ENCODE peak calls at places on chromosomes 4 and X, in seven cellular contexts. E, Q, B, F, G, L and J are unnamed samples.

GRCh38 chrX:120305531-120306145 is 5.6 kb downstream of the TMEM255A start:
- DNase-seq in E (no peak), Q (no peak), B (no peak), F (no peak), G (no peak), L (no peak), J (no peak)

GRCh38 chrX:7132335-7133035 is 15.0 kb upstream of the STS start:
- DNase-seq in E (no peak), Q (peak; percentile 87), B (peak; percentile 91), F (peak; percentile 56), G (no peak), L (peak; percentile 73), J (peak; percentile 48)

GRCh38 chrX:15158736-15159406 is 111.0 kb downstream of the ASB9 start:
- DNase-seq in E (no peak), Q (no peak), B (no peak), F (no peak), G (no peak), L (no peak), J (no peak)

GRCh38 chrX:104253567-104254441 is 929 bp downstream of the ESX1 start:
- DNase-seq in E (no peak), Q (no peak), B (no peak), F (no peak), G (no peak), L (no peak), J (no peak)

GRCh38 chr4:14022428-14022827 is 394.9 kb upstream of the BOD1L1 start:
- DNase-seq in E (no peak), Q (no peak), B (no peak), F (no peak), G (no peak), L (peak; percentile 50), J (no peak)

GRCh38 chr4:151133311-151133710 is 33.9 kb downstream of the RPS3A start:
- DNase-seq in E (no peak), Q (no peak), B (no peak), F (no peak), G (no peak), L (no peak), J (no peak)

GRCh38 chrX:13131511-13132137 is 87.2 kb upstream of the FAM9C start:
- DNase-seq in E (no peak), Q (no peak), B (no peak), F (no peak), G (no peak), L (no peak), J (no peak)

GRCh38 chr4:80507507-80507906 is 172.0 kb downstream of the CFAP299 start:
- DNase-seq in E (no peak), Q (no peak), B (no peak), F (no peak), G (no peak), L (no peak), J (no peak)

GRCh38 chrX:147899715-147900114 is 12.0 kb upstream of the FMR1 start:
- DNase-seq in E (no peak), Q (no peak), B (no peak), F (no peak), G (no peak), L (no peak), J (no peak)

GRCh38 chr4:99248714-99249113 is 29.7 kb upstream of the ADH6 start:
- DNase-seq in E (no peak), Q (no peak), B (no peak), F (no peak), G (no peak), L (peak; percentile 50), J (no peak)

GRCh38 chr4:34953145-34953799 is 1291.0 kb downstream of the ARAP2 start:
- DNase-seq in E (no peak), Q (no peak), B (no peak), F (peak; percentile 65), G (no peak), L (no peak), J (no peak)

GRCh38 chr4:167622481-167623240 is 388.4 kb upstream of the SPOCK3 start:
- DNase-seq in E (no peak), Q (peak; percentile 50), B (peak; percentile 19), F (peak; percentile 46), G (no peak), L (peak; percentile 19), J (peak; percentile 56)

GRCh38 chrX:13024911-13025454 is 19.4 kb downstream of the FAM9C start:
- DNase-seq in E (no peak), Q (no peak), B (no peak), F (no peak), G (no peak), L (no peak), J (no peak)

GRCh38 chrX:14939644-14940043 is 66.4 kb downstream of the MOSPD2 start:
- DNase-seq in E (no peak), Q (no peak), B (no peak), F (no peak), G (no peak), L (no peak), J (no peak)

GRCh38 chrX:40469316-40469715 is 111.5 kb upstream of the ATP6AP2 start:
- DNase-seq in E (no peak), Q (no peak), B (no peak), F (no peak), G (no peak), L (no peak), J (no peak)

GRCh38 chrX:12403474-12404082 is 265.3 kb downstream of the FRMPD4 start:
- DNase-seq in E (no peak), Q (no peak), B (no peak), F (no peak), G (no peak), L (peak; percentile 26), J (no peak)

GRCh38 chr4:137694138-137694537 is 161.8 kb upstream of the PCDH18 start:
- DNase-seq in E (no peak), Q (no peak), B (no peak), F (no peak), G (no peak), L (no peak), J (no peak)

GRCh38 chrX:10014462-10015373 is 47.6 kb downstream of the CLDN34 start:
- DNase-seq in E (peak; percentile 88), Q (peak; percentile 87), B (peak; percentile 88), F (peak; percentile 37), G (peak; percentile 87), L (peak; percentile 84), J (peak; percentile 93)

GRCh38 chr4:55169352-55169959 is 44.1 kb upstream of the KDR start:
- DNase-seq in E (no peak), Q (no peak), B (no peak), F (no peak), G (no peak), L (peak; percentile 50), J (no peak)

GRCh38 chrX:38879631-38880220 is 78.5 kb downstream of the MID1IP1 start:
- DNase-seq in E (no peak), Q (peak; percentile 71), B (peak; percentile 46), F (no peak), G (no peak), L (no peak), J (no peak)

GRCh38 chrX:2707334-2707760 is 16.3 kb downstream of the CD99 start:
- DNase-seq in E (no peak), Q (peak; percentile 32), B (peak; percentile 57), F (peak; percentile 64), G (peak; percentile 91), L (peak; percentile 95), J (peak; percentile 48)

GRCh38 chrX:103376979-103377324 is 614 bp downstream of the BEX3 start:
- DNase-seq in E (peak; percentile 18), Q (peak; percentile 13), B (no peak), F (no peak), G (no peak), L (peak; percentile 27), J (no peak)

GRCh38 chr4:152780267-152780811 is 585 bp downstream of the ARFIP1 start:
- DNase-seq in E (no peak), Q (no peak), B (no peak), F (no peak), G (no peak), L (peak; percentile 22), J (no peak)

GRCh38 chrX:41189156-41189555 is 103.9 kb downstream of the USP9X start:
- DNase-seq in E (no peak), Q (no peak), B (no peak), F (no peak), G (no peak), L (no peak), J (no peak)

GRCh38 chrX:139890991-139891700 is 41.7 kb downstream of the ATP11C start:
- DNase-seq in E (no peak), Q (no peak), B (no peak), F (no peak), G (no peak), L (peak; percentile 88), J (no peak)

GRCh38 chr4:742096-742741 is 36.6 kb downstream of the PCGF3 start:
- DNase-seq in E (no peak), Q (no peak), B (no peak), F (no peak), G (no peak), L (no peak), J (no peak)

GRCh38 chr4:10168151-10168550 is 51.6 kb upstream of the WDR1 start:
- DNase-seq in E (no peak), Q (no peak), B (no peak), F (no peak), G (no peak), L (no peak), J (no peak)

GRCh38 chr4:165383757-165384156 is 4.9 kb downstream of the CPE start:
- DNase-seq in E (no peak), Q (no peak), B (no peak), F (no peak), G (no peak), L (no peak), J (no peak)

GRCh38 chr4:185112104-185112503 is 31.0 kb upstream of the SLC25A4 start:
- DNase-seq in E (peak; percentile 53), Q (peak; percentile 76), B (no peak), F (peak; percentile 97), G (no peak), L (peak; percentile 96), J (no peak)

GRCh38 chrX:69493193-69493592 is 10.9 kb upstream of the NALF2 start:
- DNase-seq in E (no peak), Q (peak; percentile 49), B (peak; percentile 22), F (peak; percentile 33), G (no peak), L (no peak), J (peak; percentile 56)

GRCh38 chr4:124712417-124713212 is at the start of gene ANKRD50:
- DNase-seq in E (peak; percentile 92), Q (peak; percentile 87), B (peak; percentile 86), F (peak; percentile 81), G (peak; percentile 92), L (peak; percentile 94), J (peak; percentile 92)
- TF ChIP-seq POLR2A in E (peak; percentile 75), Q (peak; percentile 89), B (peak; percentile 64), F (peak; percentile 16), G (peak; percentile 65), L (peak; percentile 97), J (peak; percentile 65)

GRCh38 chrX:153492153-153492454 is 2.7 kb upstream of the BGN start:
- DNase-seq in E (no peak), Q (no peak), B (no peak), F (no peak), G (no peak), L (no peak), J (no peak)
- H3K27ac ChIP-seq in E (peak overlapping the region; percentile 21), Q (no peak overlapping the region), B (no peak overlapping the region), F (no peak overlapping the region), G (no peak overlapping the region), L (no peak overlapping the region), J (no peak overlapping the region)

GRCh38 chrX:21839334-21840198 is at the start of gene MBTPS2:
- DNase-seq in E (peak; percentile 80), Q (peak; percentile 87), B (peak; percentile 85), F (peak; percentile 73), G (peak; percentile 86), L (peak; percentile 91), J (peak; percentile 78)
- TF ChIP-seq POLR2A in E (no peak), Q (peak; percentile 88), B (peak; percentile 67), F (no peak), G (no peak), L (peak; percentile 81), J (peak; percentile 60)

GRCh38 chrX:132539611-132540010 is 50.8 kb upstream of the MBNL3 start:
- DNase-seq in E (no peak), Q (no peak), B (no peak), F (no peak), G (no peak), L (no peak), J (no peak)
- H3K27ac ChIP-seq in E (no peak overlapping the region), Q (no peak overlapping the region), B (no peak overlapping the region), F (no peak overlapping the region), G (no peak overlapping the region), L (no peak overlapping the region), J (no peak overlapping the region)